ENCODE peak calls at places on chromosomes 3 and 15, in five cellular contexts. I is T47D, D is HepG2, Y is SK-N-SH, C is GM12878. R is an unnamed sample.

GRCh38 chr3:101892648-101893047 is 43.3 kb downstream of the NFKBIZ start:
- DNase-seq in C (no peak), D (no peak), Y (no peak), I (no peak), R (no peak)

GRCh38 chr15:53586815-53587214 is 172.6 kb downstream of the WDR72 start:
- DNase-seq in C (no peak), I (peak), D (peak), Y (peak), R (peak)

GRCh38 chr15:90750186-90750585 is 33.0 kb downstream of the BLM start:
- DNase-seq in I (no peak), Y (no peak), D (no peak), C (no peak), R (no peak)

GRCh38 chr15:25733036-25733855 is 129.9 kb downstream of the ATP10A start:
- DNase-seq in D (no peak), C (no peak), I (no peak), Y (no peak), R (no peak)

GRCh38 chr15:72098076-72098475 is 19.9 kb downstream of the MYO9A start:
- DNase-seq in I (no peak), D (no peak), C (no peak), Y (no peak), R (no peak)

GRCh38 chr15:90219421-90220141 is 14.2 kb downstream of the CIB1 start:
- DNase-seq in D (no peak), I (no peak), C (no peak), Y (peak), R (no peak)

GRCh38 chr3:109413049-109413448 is 75.7 kb upstream of the DPPA4 start:
- DNase-seq in D (no peak), I (no peak), C (no peak), Y (no peak), R (no peak)

GRCh38 chr3:118782755-118783202 is 251.9 kb downstream of the IGSF11 start:
- DNase-seq in Y (no peak), D (no peak), I (no peak), C (peak), R (peak)

GRCh38 chr3:9730747-9731205 is 759 bp upstream of the BRPF1 start:
- DNase-seq in D (no peak), Y (no peak), C (no peak), I (no peak), R (no peak)

GRCh38 chr3:52367891-52368880 is 52.1 kb downstream of the DNAH1 start:
- DNase-seq in C (no peak), Y (no peak), I (peak), D (no peak), R (no peak)

GRCh38 chr3:14016900-14017475 is 107.7 kb downstream of the CHCHD4 start:
- DNase-seq in D (peak), I (peak), C (no peak), Y (no peak), R (peak)

GRCh38 chr15:80636675-80637074 is 58.4 kb upstream of the ABHD17C start:
- DNase-seq in Y (no peak), C (no peak), I (peak), D (peak), R (no peak)

GRCh38 chr3:64291345-64291744 is 66.1 kb upstream of the PRICKLE2 start:
- DNase-seq in D (no peak), I (no peak), Y (no peak), C (no peak), R (no peak)

GRCh38 chr15:88513195-88513594 is 33.3 kb downstream of the DET1 start:
- DNase-seq in C (no peak), I (no peak), D (no peak), Y (no peak), R (no peak)

GRCh38 chr3:35492846-35493245 is 146.5 kb upstream of the ARPP21 start:
- DNase-seq in Y (no peak), C (no peak), I (no peak), D (no peak), R (no peak)

GRCh38 chr15:95912280-95912625 is 418.2 kb upstream of the NR2F2 start:
- DNase-seq in Y (no peak), D (peak), C (no peak), I (peak), R (no peak)

GRCh38 chr3:123651449-123652345 is 66.8 kb upstream of the HACD2 start:
- DNase-seq in C (no peak), I (no peak), Y (no peak), D (no peak), R (no peak)
- TF ChIP-seq JUND in C (no peak), I (no peak), Y (no peak), D (no peak), R (no peak)

GRCh38 chr3:88078930-88079329 is 19.9 kb downstream of the ZNF654 start:
- DNase-seq in D (no peak), I (no peak), Y (no peak), C (no peak), R (no peak)

GRCh38 chr3:88082854-88083253 is 23.8 kb downstream of the ZNF654 start:
- DNase-seq in Y (no peak), I (no peak), D (no peak), C (no peak), R (no peak)

DNA sequence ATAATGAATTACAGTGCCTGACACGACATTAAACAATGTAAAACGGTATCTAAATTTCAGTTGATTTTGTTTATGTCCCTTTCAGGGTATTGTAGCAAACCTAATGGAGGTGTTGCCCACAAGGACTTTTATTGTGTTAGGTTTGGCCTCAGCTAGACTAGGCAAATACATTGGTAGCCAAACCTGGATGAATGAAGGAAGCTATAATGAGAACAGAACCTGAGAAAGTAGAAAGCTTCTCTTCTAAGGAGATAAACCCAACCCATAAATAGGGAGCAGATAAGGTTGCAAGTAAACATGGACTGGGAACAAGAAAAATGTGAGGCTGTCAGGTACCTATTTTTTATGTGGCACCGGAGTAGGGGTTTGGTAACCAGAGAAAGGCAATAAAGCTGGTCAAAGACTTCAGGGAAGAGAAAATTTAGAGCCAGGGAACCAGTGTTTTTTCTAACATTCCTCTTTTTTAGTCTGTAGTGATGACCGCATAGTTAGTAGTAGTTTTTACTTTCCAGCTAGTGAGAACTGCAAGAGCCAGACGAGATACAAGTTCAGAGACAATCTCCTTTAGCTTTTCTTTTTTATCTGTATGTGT is 25.0 kb downstream of the ZNF654 start:
- DNase-seq in I (no peak), C (no peak), D (no peak), Y (no peak), R (no peak)
- TF ChIP-seq JUND in I (no peak), C (no peak), D (no peak), Y (no peak), R (no peak)

GRCh38 chr3:153429821-153430220 is 267.8 kb downstream of the RAP2B start:
- DNase-seq in Y (no peak), D (no peak), I (no peak), C (no peak), R (no peak)
- TF ChIP-seq JUND in Y (no peak), D (no peak), I (no peak), C (no peak), R (no peak)

GRCh38 chr15:78618490-78618934 is 2.3 kb downstream of the CHRNA3 start:
- DNase-seq in D (peak), C (peak), I (peak), Y (peak), R (peak)

GRCh38 chr15:78618064-78618463 is 2.7 kb downstream of the CHRNA3 start:
- DNase-seq in D (no peak), Y (no peak), C (no peak), I (no peak), R (no peak)

GRCh38 chr15:78615151-78615589 is 5.6 kb downstream of the CHRNA3 start:
- DNase-seq in Y (no peak), I (no peak), D (no peak), C (no peak), R (no peak)

GRCh38 chr15:78617131-78617915 is 3.5 kb downstream of the CHRNA3 start:
- DNase-seq in D (no peak), Y (no peak), I (no peak), C (no peak), R (no peak)

GRCh38 chr15:78616506-78616905 is 4.3 kb downstream of the CHRNA3 start:
- DNase-seq in I (no peak), Y (no peak), C (no peak), D (no peak), R (no peak)
- TF ChIP-seq JUND in I (no peak), Y (no peak), C (no peak), D (no peak), R (no peak)

DNA sequence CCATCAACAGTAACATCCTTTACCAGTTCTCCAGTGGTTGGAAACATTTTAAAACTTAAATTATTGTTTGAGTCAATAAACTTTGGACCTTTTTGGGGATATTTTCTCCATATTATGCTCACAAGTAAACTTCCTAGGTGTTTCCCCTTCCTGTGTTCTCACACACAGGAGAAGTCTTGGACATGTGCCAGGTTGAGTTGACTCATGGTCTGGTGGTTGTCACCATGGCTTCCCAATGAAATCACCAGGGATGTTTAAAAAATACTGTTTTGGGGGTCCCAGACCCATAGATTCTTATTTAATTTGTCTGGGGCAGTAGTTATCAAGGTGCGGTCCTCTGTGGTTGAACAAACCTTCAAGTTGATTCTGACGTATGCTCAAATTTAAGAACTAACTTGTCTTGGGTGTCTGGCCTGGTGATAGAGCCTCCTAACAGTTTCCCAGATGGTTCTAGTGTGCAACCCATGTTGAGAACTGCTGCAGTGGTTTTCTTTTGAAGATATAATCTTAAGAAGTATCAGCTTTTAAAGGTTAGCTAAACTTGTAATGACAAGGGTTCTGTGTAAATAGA is 291.8 kb downstream of the EDEM1 start:
- DNase-seq in D (no peak), Y (no peak), C (no peak), I (peak), R (no peak)
- TF ChIP-seq JUND in D (no peak), Y (no peak), C (no peak), I (no peak), R (no peak)

GRCh38 chr15:58934114-58934447 is 602 bp upstream of the SLTM start:
- DNase-seq in D (no peak), I (no peak), Y (no peak), C (no peak), R (no peak)

GRCh38 chr15:58934521-58934920 is 1.0 kb upstream of the SLTM start:
- DNase-seq in Y (no peak), I (no peak), C (no peak), D (no peak), R (peak)

GRCh38 chr15:58931985-58932384 is 1.5 kb downstream of the SLTM start:
- DNase-seq in C (peak), I (peak), D (peak), Y (peak), R (no peak)

GRCh38 chr15:58933311-58934113 is at the start of gene SLTM:
- DNase-seq in D (peak), I (peak), C (peak), Y (peak), R (peak)

DNA sequence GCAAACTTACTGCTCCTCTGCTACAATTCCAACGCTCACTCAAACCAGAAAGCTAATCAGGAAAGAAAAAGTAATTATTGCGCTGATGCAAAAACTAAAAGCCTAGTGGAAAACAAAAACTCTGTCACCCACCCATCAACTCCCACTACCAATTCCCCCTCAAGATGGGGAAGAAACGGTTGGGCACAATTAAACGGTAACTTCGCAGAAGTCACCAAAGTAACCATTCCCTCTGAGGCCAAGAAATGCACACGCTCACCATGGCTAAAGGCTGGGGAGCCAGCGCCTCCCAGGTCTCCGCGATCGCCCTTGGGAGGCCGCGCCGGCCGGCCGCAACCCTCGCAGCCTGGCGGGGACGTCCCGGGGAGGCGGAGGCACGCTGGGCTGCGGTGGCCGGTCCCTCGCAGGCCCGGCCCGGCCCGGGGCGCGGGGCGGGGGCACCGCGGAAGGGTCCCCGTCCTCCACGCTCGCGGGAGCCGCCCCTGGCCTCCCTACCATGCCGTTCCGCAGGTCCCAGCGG is 628 bp downstream of the SLTM start:
- DNase-seq in C (no peak), I (peak), Y (peak), D (no peak), R (no peak)
- TF ChIP-seq JUND in C (no peak), I (no peak), Y (no peak), D (no peak), R (no peak)

GRCh38 chr3:69739204-69740102 is at the start of gene MITF:
- DNase-seq in Y (peak), I (peak), C (peak), D (peak), R (peak)
- TF ChIP-seq JUND in Y (no peak), I (no peak), C (no peak), D (no peak), R (no peak)

DNA sequence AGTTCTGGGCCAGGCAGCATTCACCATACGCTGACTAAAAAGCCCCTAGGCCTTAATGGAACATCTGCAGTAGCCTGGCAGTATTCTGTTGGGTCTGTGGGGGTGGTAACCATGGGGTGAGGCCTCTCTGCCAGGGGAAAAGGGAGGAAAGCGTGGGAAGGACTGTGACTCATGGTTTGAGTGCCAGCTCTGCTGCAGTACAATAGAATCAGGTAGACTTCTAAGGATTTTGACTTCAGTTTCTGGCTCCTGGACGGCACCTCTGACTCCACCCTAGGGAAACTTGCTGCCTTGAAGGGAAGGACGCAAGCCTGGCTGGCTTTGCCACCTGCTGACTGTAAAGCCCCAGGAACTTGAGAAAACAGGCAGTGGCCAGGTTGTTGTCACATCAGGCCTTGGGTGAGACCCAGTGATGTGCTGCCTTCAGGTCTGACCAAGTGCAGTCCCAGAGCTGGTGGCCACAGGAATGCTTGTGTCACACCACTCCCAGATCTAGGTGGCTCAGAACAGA is 148.6 kb downstream of the SUCNR1 start:
- DNase-seq in I (peak), D (no peak), Y (no peak), C (peak), R (peak)
- TF ChIP-seq JUND in I (no peak), D (no peak), Y (no peak), C (no peak), R (peak)

GRCh38 chr3:174619244-174619643 is 239.9 kb upstream of the NAALADL2 start:
- DNase-seq in Y (no peak), C (no peak), I (no peak), D (no peak), R (no peak)

GRCh38 chr3:174618368-174618767 is 240.8 kb upstream of the NAALADL2 start:
- DNase-seq in I (no peak), C (no peak), Y (no peak), D (no peak), R (no peak)

GRCh38 chr3:174620138-174620537 is 239.0 kb upstream of the NAALADL2 start:
- DNase-seq in Y (no peak), D (no peak), C (no peak), I (peak), R (peak)

GRCh38 chr3:174620855-174621457 is 238.2 kb upstream of the NAALADL2 start:
- DNase-seq in D (no peak), Y (no peak), I (no peak), C (no peak), R (no peak)
- TF ChIP-seq JUND in D (no peak), Y (no peak), I (no peak), C (no peak), R (no peak)

DNA sequence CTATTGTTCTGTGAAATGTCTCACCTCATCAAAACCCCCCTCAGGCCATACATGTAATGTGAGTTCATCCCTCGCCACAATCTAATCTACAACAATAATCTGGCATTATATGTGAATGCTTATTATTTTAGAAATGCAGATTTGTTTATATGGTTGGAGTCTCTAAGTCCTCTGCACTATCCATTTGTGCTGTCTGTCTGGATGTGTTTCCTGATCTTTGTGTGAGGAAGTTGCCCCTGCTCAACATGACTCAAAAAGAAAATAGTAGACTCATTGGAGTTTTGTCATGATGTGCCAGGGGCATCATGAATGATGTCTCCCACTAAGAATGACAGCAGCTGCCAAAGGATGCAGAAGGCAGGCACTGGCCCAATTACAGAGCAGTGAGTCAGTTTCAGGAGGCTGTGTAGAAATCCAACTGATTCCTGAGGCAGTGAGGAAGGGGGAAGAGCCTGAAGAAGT is 161.6 kb upstream of the PDZRN3 start:
- DNase-seq in I (no peak), Y (no peak), D (no peak), C (no peak), R (no peak)
- TF ChIP-seq JUND in I (no peak), Y (peak), D (no peak), C (no peak), R (no peak)

R was measured in HCT116.